ENCODE peak calls at places on chromosome 4, in ten cellular contexts. D is tibial artery, O is pancreas, H is left lung, G is astrocyte, M is GM23338, K is spleen, J is IMR-90, V is Peyer's patch, P is sigmoid colon. Z is an unnamed sample.

GRCh38 chr4:76665721-76666120 is 230.7 kb downstream of the SHROOM3 start:
- DNase-seq in K (no peak), D (no peak), J (no peak), G (no peak), P (no peak), M (no peak), H (no peak), O (no peak), V (no peak), Z (no peak)

GRCh38 chr4:76570141-76570989 is 135.3 kb downstream of the SHROOM3 start:
- DNase-seq in G (peak), H (no peak), V (no peak), K (no peak), M (no peak), J (peak), D (no peak), P (no peak), O (peak), Z (no peak)

GRCh38 chr4:139978692-139979091 is 175.3 kb downstream of the MAML3 start:
- DNase-seq in K (peak), J (no peak), D (no peak), M (no peak), V (peak), O (no peak), P (no peak), G (no peak), H (no peak), Z (no peak)

GRCh38 chr4:97073194-97073593 is 1070.1 kb downstream of the STPG2 start:
- DNase-seq in P (no peak), O (no peak), D (no peak), H (no peak), M (no peak), K (no peak), J (no peak), G (peak), V (no peak), Z (no peak)

GRCh38 chr4:146522862-146523205 is 1.1 kb upstream of the SLC10A7 start:
- DNase-seq in O (no peak), P (no peak), D (no peak), G (no peak), H (no peak), K (no peak), J (peak), V (no peak), M (peak), Z (no peak)

GRCh38 chr4:142161093-142161492 is 524.7 kb downstream of the IL15 start:
- DNase-seq in K (no peak), J (no peak), H (no peak), D (no peak), G (no peak), M (no peak), P (no peak), O (no peak), V (no peak), Z (no peak)

GRCh38 chr4:139791681-139792080 is 126.1 kb downstream of the MGST2 start:
- DNase-seq in K (no peak), J (no peak), G (no peak), D (no peak), P (no peak), V (no peak), O (no peak), H (no peak), M (no peak), Z (no peak)

GRCh38 chr4:2781911-2782310 is 11.0 kb upstream of the SH3BP2 start:
- DNase-seq in D (no peak), P (peak), J (no peak), O (no peak), V (no peak), M (no peak), G (no peak), K (peak), H (no peak), Z (no peak)

GRCh38 chr4:138406881-138407280 is 164.7 kb upstream of the SLC7A11 start:
- DNase-seq in P (no peak), M (no peak), D (no peak), O (no peak), G (peak), H (no peak), J (peak), K (no peak), V (no peak), Z (no peak)

GRCh38 chr4:83320548-83320947 is 14.1 kb downstream of the HPSE start:
- DNase-seq in V (no peak), P (peak), M (no peak), G (no peak), J (peak), K (peak), H (peak), O (peak), D (peak), Z (peak)

GRCh38 chr4:93748380-93748779 is 80.2 kb upstream of the ATOH1 start:
- DNase-seq in J (no peak), K (no peak), H (no peak), D (no peak), G (no peak), M (no peak), V (no peak), O (no peak), P (no peak), Z (no peak)

GRCh38 chr4:152352645-152353116 is 183.2 kb downstream of the FBXW7 start:
- DNase-seq in M (peak), K (peak), J (peak), V (peak), P (peak), O (peak), G (peak), H (no peak), D (peak), Z (peak)

GRCh38 chr4:176339936-176340761 is 20.4 kb downstream of the SPCS3 start:
- DNase-seq in V (no peak), M (no peak), K (no peak), G (no peak), P (no peak), O (no peak), D (no peak), H (no peak), J (no peak), Z (no peak)

GRCh38 chr4:99655315-99656081 is 2.1 kb downstream of the C4orf54 start:
- DNase-seq in D (peak), P (peak), K (no peak), M (no peak), H (no peak), V (no peak), O (no peak), J (peak), G (peak), Z (no peak)

GRCh38 chr4:153408932-153409331 is 57.2 kb upstream of the TMEM131L start:
- DNase-seq in J (peak), P (no peak), K (no peak), M (no peak), O (no peak), V (no peak), G (no peak), H (no peak), D (no peak), Z (no peak)

GRCh38 chr4:157918036-157918832 is 254.6 kb downstream of the GASK1B start:
- DNase-seq in K (no peak), M (no peak), O (no peak), D (no peak), J (no peak), V (no peak), P (no peak), H (no peak), G (no peak), Z (no peak)

GRCh38 chr4:74391890-74392478 is 27.0 kb downstream of the EREG start:
- DNase-seq in D (no peak), P (no peak), G (no peak), M (no peak), V (no peak), K (no peak), O (no peak), H (no peak), J (no peak), Z (no peak)

GRCh38 chr4:22442956-22443355 is 72.9 kb downstream of the ADGRA3 start:
- DNase-seq in H (no peak), G (no peak), M (no peak), K (no peak), O (no peak), V (no peak), D (no peak), J (no peak), P (no peak), Z (no peak)

GRCh38 chr4:185810746-185811508 is 1.1 kb downstream of the SORBS2 start:
- DNase-seq in P (no peak), D (no peak), V (no peak), G (no peak), K (no peak), O (no peak), J (no peak), H (no peak), M (peak), Z (no peak)
- H3K27ac ChIP-seq in P (peak), D (peak), V (peak), G (no peak), K (peak), O (peak), J (no peak), H (peak), M (no peak), Z (peak)

DNA sequence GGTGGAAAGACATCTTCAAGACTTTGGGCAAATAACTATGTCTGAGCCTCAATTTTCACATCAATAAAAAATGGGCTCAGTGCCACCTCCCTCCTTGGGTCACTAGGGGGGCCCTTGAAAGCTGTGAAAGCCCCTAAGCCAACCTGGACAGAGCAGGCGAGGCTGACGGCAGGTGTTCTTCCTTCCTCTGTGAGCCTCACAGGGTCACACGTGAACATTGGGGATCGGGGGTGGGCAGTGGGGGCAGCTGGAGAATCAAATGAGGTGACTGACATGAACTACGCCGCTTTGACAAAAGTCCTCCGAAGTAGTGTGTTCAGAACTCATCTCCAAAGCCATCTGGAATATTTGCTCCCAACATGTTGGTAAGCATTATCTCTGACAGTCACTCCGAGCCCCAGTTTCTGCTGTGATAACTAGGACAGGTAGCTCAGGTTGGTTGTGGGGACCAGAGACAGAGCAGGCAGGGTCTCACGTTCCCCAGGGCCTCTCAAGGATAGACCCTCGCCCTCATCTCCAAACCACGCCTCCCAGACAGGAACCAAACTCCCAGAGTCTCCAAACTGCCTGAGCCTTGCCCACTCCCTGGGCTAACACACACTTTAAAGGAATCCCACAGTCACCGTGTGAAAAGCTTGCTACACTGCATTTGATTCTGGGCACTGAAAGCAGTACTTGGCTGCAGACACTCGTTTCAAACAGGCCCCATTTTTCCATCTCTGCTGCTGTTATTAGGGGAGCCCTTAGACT is 825 bp upstream of the WFS1 start:
- DNase-seq in J (no peak), P (no peak), G (no peak), V (no peak), H (no peak), K (peak), D (no peak), O (no peak), M (peak), Z (no peak)
- H3K4me3 ChIP-seq in J (peak), P (peak), G (peak), V (peak), H (peak), K (peak), D (peak), O (peak), M (peak), Z (peak)

GRCh38 chr4:52172166-52172565 is 121.1 kb downstream of the SPATA18 start:
- DNase-seq in O (no peak), K (no peak), V (no peak), H (no peak), M (peak), J (no peak), P (no peak), D (no peak), G (no peak), Z (no peak)
- TF ChIP-seq CTCF in O (no peak), K (no peak), V (no peak), H (no peak), M (peak), J (peak), P (no peak), D (no peak), G (peak), Z (no peak)

GRCh38 chr4:40837094-40837870 is 87.5 kb downstream of the NSUN7 start:
- DNase-seq in D (no peak), V (no peak), J (no peak), K (no peak), O (no peak), P (peak), H (no peak), M (no peak), G (no peak), Z (no peak)
- H3K27ac ChIP-seq in D (peak), V (no peak), J (no peak), K (no peak), O (no peak), P (no peak), H (no peak), M (no peak), G (no peak), Z (no peak)

GRCh38 chr4:163164591-163164990 is 2.1 kb downstream of the NAF1 start:
- DNase-seq in M (no peak), J (no peak), D (no peak), K (no peak), P (no peak), V (no peak), O (no peak), G (peak), H (no peak), Z (no peak)

GRCh38 chr4:163165217-163166017 is 1.3 kb downstream of the NAF1 start:
- DNase-seq in V (no peak), J (peak), P (no peak), O (no peak), D (no peak), H (no peak), K (no peak), G (peak), M (no peak), Z (no peak)

GRCh38 chr4:163166041-163166579 is 580 bp downstream of the NAF1 start:
- DNase-seq in J (peak), O (peak), M (peak), V (peak), H (peak), P (peak), K (peak), G (peak), D (peak), Z (peak)

GRCh38 chr4:163164110-163164509 is 2.6 kb downstream of the NAF1 start:
- DNase-seq in P (no peak), G (no peak), H (no peak), M (no peak), O (no peak), J (no peak), K (no peak), V (no peak), D (no peak), Z (no peak)

DNA sequence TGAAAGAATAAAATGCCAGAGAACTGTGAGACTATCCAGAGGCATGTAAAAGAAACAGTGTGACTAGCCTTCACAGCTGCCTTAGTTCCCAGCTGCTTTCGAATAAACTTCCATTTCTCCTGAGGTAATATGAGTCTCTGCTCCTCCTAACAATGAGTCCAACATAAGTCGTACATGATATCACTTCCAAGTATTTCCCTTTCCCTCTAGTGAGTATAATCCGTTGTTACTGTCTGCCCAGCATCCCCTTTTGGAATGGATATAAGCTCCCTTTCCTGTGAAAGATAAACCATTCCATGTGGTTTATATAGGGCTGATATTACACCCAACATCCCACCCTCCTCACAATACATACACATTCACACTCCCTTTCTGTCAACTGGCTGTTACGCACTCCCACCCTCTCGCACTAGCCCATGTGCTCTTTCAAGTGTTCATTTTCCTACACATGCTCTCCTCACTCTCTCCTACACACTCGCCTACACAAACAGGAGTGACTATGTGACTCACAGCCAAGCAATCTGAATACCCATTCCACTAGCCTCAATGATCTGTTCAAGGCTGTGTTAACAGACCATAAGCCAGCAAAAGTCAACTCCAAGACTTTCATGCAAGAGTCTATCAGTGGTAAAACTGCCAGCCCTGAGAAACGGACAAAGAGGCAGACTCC is 5.0 kb downstream of the NAF1 start:
- DNase-seq in H (no peak), V (no peak), J (peak), G (peak), O (no peak), M (no peak), P (no peak), D (no peak), K (no peak), Z (no peak)
- H3K4me3 ChIP-seq in H (no peak), V (no peak), J (peak), G (peak), O (no peak), M (no peak), P (no peak), D (no peak), K (no peak), Z (no peak)

DNA sequence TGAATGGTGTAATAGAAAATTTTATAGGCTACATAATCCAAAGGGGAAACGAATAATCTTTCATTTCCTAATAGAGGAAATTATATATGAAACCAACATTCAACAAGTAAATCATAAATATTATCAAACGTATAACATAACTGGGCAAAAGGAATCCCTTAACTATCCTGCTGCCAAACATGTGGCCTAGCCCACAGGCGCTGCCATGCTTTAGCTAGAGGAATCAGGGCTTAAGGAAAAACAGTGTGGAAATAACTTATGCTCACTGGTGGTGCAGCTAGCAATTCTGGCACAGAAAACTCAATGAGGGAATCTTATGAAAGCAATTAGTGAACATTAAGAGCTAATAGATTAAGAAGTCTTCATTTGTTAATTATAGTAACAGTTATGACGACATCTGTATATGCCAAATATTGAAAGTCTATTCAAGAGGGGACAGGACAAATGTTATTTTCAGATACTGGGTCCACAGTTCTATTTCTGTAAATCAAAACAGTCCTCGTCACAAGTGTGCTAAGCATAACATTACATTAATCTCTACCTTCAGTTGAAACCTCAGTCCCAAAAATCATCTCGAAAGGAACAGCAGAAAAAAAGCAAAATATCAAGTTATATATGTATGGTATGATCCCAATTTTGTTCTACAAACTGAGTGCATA is 70.5 kb downstream of the APBB2 start:
- DNase-seq in G (no peak), M (no peak), K (no peak), O (no peak), D (no peak), J (no peak), H (no peak), P (no peak), V (no peak), Z (no peak)
- TF ChIP-seq CTCF in G (no peak), M (no peak), K (no peak), O (no peak), D (no peak), J (no peak), H (no peak), P (no peak), V (no peak), Z (no peak)

DNA sequence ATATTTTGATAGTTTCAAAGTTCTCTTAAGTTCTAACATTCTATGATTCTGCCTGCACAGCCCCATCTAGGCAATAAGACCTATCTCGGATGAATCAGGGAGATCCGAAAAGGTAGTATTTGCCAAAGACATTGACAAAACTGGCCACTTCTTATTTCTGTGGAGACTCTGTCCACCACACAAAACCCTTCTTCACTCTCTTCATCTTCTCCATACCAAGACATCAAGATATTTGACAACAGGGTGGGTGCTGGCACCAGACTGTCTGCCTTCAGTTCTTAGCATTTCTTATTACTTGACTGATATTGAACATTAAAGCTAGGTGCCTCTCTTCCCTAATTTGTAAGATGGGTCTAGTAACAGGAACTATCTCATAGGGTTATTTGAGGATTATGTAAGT is 1.8 kb upstream of the UNC5C start:
- DNase-seq in M (no peak), K (no peak), J (no peak), P (no peak), D (no peak), H (no peak), G (no peak), O (no peak), V (no peak), Z (no peak)
- H3K27ac ChIP-seq in M (no peak), K (peak), J (no peak), P (no peak), D (peak), H (no peak), G (no peak), O (no peak), V (peak), Z (peak)

DNA sequence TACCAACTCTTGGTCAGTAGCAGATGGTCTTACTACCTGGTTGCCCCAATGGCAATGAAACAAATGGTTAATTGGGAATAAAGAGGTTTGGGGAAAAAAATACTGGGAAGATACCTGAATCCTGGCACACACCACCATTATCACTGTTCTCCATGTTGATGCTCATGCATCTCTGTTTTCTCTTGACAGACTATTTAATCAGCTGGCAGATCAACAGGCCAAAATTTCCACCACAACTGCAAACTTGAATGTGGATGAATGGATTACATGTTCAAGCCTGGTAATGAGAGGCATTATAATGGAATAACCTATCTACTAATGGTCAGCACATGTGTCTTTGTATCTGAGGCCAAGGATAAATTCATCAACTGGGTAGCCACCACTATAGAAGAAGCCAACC is 45.7 kb downstream of the ZNF721 start:
- DNase-seq in M (no peak), V (no peak), P (no peak), K (no peak), J (no peak), G (no peak), H (no peak), O (no peak), D (no peak), Z (no peak)
- H3K4me3 ChIP-seq in M (no peak), V (no peak), P (no peak), K (no peak), J (no peak), G (no peak), H (no peak), O (no peak), D (no peak), Z (no peak)

Z was measured in transverse colon.